ENCODE peak calls at places on chromosomes 5 and 9, in ten cellular contexts. E is hepatic stellate cell; U is frontal cortex; A is activated CD4-positive, CD25-positive, alpha-beta regulatory T cell treated with anti-CD3 and anti-CD28 coated beads, Interleukin-2, amount 50 U/mL, for 72 hours; M is left colon; S is neuronal stem cell; F is neural progenitor cell; P is EL; I is tibial artery; H is SK-N-SH. Q is an unnamed sample.

GRCh38 chr5:115069087-115069968 is 100.4 kb downstream of the TRIM36 start:
- DNase-seq in I (no peak), F (peak), U (peak), H (peak), P (peak), S (peak), A (no peak), E (peak), M (peak), Q (peak)

GRCh38 chr5:92560698-92561361 is 1020.2 kb downstream of the NR2F1-AS1 start:
- DNase-seq in S (no peak), A (no peak), M (no peak), P (peak), E (no peak), F (no peak), U (no peak), I (no peak), H (no peak), Q (no peak)

GRCh38 chr5:179841621-179842020 is 17.0 kb downstream of the MRNIP start:
- DNase-seq in H (no peak), F (no peak), P (no peak), I (no peak), M (no peak), E (no peak), S (no peak), U (no peak), A (no peak), Q (no peak)

GRCh38 chr5:80781356-80781755 is 126.6 kb upstream of the DHFR start:
- DNase-seq in P (peak), F (no peak), A (no peak), I (no peak), S (no peak), U (no peak), M (no peak), E (no peak), H (no peak), Q (peak)

GRCh38 chr5:125251703-125252102 is 505.3 kb upstream of the ZNF608 start:
- DNase-seq in I (no peak), M (no peak), S (no peak), A (no peak), F (no peak), U (no peak), H (no peak), E (no peak), P (no peak), Q (no peak)

GRCh38 chr5:84242286-84242685 is 142.4 kb downstream of the EDIL3 start:
- DNase-seq in S (no peak), I (no peak), A (no peak), F (no peak), E (peak), M (no peak), H (no peak), U (no peak), P (peak), Q (peak)

GRCh38 chr5:1720396-1721110 is 79.1 kb downstream of the MRPL36 start:
- DNase-seq in S (no peak), P (no peak), I (peak), M (no peak), F (no peak), E (no peak), U (no peak), H (no peak), A (no peak), Q (no peak)

GRCh38 chr9:16729656-16730055 is 140.8 kb downstream of the BNC2 start:
- DNase-seq in I (no peak), E (no peak), A (no peak), H (no peak), M (no peak), S (no peak), P (no peak), U (no peak), F (peak), Q (no peak)

GRCh38 chr9:128249914-128250838 is 25.6 kb downstream of the GOLGA2 start:
- DNase-seq in H (peak), U (peak), M (peak), A (peak), S (peak), P (peak), F (peak), I (peak), E (peak), Q (no peak)

GRCh38 chr5:57366744-57367143 is 115.9 kb downstream of the ACTBL2 start:
- DNase-seq in F (no peak), H (no peak), E (no peak), M (no peak), U (no peak), I (no peak), S (no peak), A (no peak), P (peak), Q (no peak)

GRCh38 chr5:171736976-171737848 is 48.4 kb upstream of the SMIM23 start:
- DNase-seq in I (peak), E (no peak), H (no peak), S (no peak), U (no peak), A (no peak), M (no peak), F (no peak), P (no peak), Q (no peak)

GRCh38 chr5:162824360-162824759 is 613.0 kb upstream of the CCNG1 start:
- DNase-seq in I (no peak), A (no peak), M (no peak), H (no peak), U (no peak), S (no peak), F (no peak), E (no peak), P (no peak), Q (no peak)

GRCh38 chr5:138330813-138331448 is 673 bp downstream of the CDC25C start:
- DNase-seq in S (no peak), F (no peak), I (no peak), A (no peak), H (no peak), E (no peak), U (no peak), M (no peak), P (peak), Q (no peak)

GRCh38 chr9:136021171-136021890 is 60.2 kb upstream of the UBAC1 start:
- DNase-seq in U (no peak), E (no peak), F (no peak), M (no peak), A (no peak), P (no peak), S (no peak), I (no peak), H (no peak), Q (no peak)

GRCh38 chr9:132049323-132049882 is 30.3 kb downstream of the MED27 start:
- DNase-seq in E (no peak), F (no peak), S (no peak), I (no peak), A (no peak), P (no peak), H (no peak), U (no peak), M (no peak), Q (no peak)

GRCh38 chr5:119439140-119439625 is 13.1 kb upstream of the HSD17B4 start:
- DNase-seq in E (no peak), F (no peak), S (no peak), M (peak), U (no peak), A (no peak), H (no peak), P (no peak), I (no peak), Q (no peak)

GRCh38 chr5:138824924-138825863 is 49.9 kb downstream of the LRRTM2 start:
- DNase-seq in P (peak), F (peak), H (peak), S (no peak), I (no peak), E (peak), M (no peak), A (no peak), U (peak), Q (peak)

GRCh38 chr5:98975223-98975622 is 46.4 kb upstream of the CHD1 start:
- DNase-seq in U (no peak), M (no peak), E (no peak), P (no peak), I (no peak), A (no peak), F (no peak), S (no peak), H (no peak), Q (no peak)

GRCh38 chr5:135398855-135399837 is at the start of gene MACROH2A1:
- DNase-seq in A (peak), I (peak), M (peak), E (peak), H (peak), S (peak), P (peak), F (peak), U (peak), Q (peak)

GRCh38 chr5:170293273-170293672 is 4.3 kb downstream of the LCP2 start:
- DNase-seq in P (no peak), S (no peak), E (no peak), H (no peak), A (peak), M (peak), F (no peak), I (peak), U (no peak), Q (no peak)

GRCh38 chr9:7081065-7081600 is 323.4 kb downstream of the KDM4C start:
- DNase-seq in U (no peak), E (no peak), F (no peak), H (no peak), A (no peak), S (no peak), M (no peak), I (no peak), P (no peak), Q (no peak)

GRCh38 chr5:102911973-102912372 is 156.9 kb downstream of the PAM start:
- DNase-seq in E (peak), A (no peak), S (no peak), U (no peak), M (no peak), P (peak), I (no peak), F (no peak), H (no peak), Q (peak)

GRCh38 chr9:127915801-127916664 is 808 bp downstream of the ST6GALNAC4 start:
- DNase-seq in H (no peak), E (no peak), F (no peak), S (no peak), M (no peak), A (no peak), U (no peak), P (no peak), I (peak), Q (no peak)

GRCh38 chr5:135189024-135189423 is 155.0 kb upstream of the PITX1 start:
- DNase-seq in M (no peak), A (no peak), P (no peak), U (no peak), H (no peak), I (no peak), F (no peak), S (no peak), E (no peak), Q (no peak)

GRCh38 chr9:112945620-112946208 is 55.0 kb upstream of the SLC46A2 start:
- DNase-seq in I (no peak), H (peak), M (peak), E (no peak), U (no peak), F (peak), A (no peak), P (no peak), S (no peak), Q (no peak)

GRCh38 chr5:73263001-73263710 is 90.2 kb downstream of the TMEM174 start:
- DNase-seq in M (no peak), E (no peak), H (no peak), A (no peak), U (no peak), S (no peak), F (no peak), I (no peak), P (no peak), Q (no peak)

GRCh38 chr5:127941646-127942045 is 141.9 kb upstream of the SLC12A2 start:
- DNase-seq in P (peak), F (peak), U (peak), E (peak), A (no peak), M (peak), I (no peak), S (peak), H (no peak), Q (no peak)

GRCh38 chr9:98219364-98219716 is 26.9 kb upstream of the CORO2A start:
- DNase-seq in F (no peak), I (no peak), A (no peak), S (no peak), M (no peak), P (no peak), E (no peak), U (no peak), H (no peak), Q (no peak)

GRCh38 chr9:80968611-80969010 is 720.7 kb downstream of the TLE1 start:
- DNase-seq in I (no peak), S (no peak), F (no peak), U (no peak), M (no peak), H (no peak), A (no peak), E (peak), P (peak), Q (peak)

GRCh38 chr9:93041108-93041802 is 17.2 kb upstream of the SUSD3 start:
- DNase-seq in U (no peak), E (no peak), M (no peak), A (peak), F (no peak), I (no peak), S (no peak), H (no peak), P (no peak), Q (peak)

GRCh38 chr5:132962429-132962928 is 955 bp downstream of the AFF4 start:
- DNase-seq in M (peak), U (peak), A (no peak), E (peak), I (no peak), P (peak), H (peak), S (peak), F (peak), Q (peak)

GRCh38 chr5:181186902-181187499 is 18.0 kb downstream of the TRIM7 start:
- DNase-seq in I (no peak), P (no peak), F (no peak), H (no peak), S (no peak), A (no peak), U (no peak), E (no peak), M (no peak), Q (peak)

GRCh38 chr5:158976035-158976434 is 123.7 kb downstream of the EBF1 start:
- DNase-seq in P (peak), F (peak), S (no peak), M (no peak), U (no peak), E (peak), A (no peak), I (no peak), H (no peak), Q (peak)

GRCh38 chr5:1824109-1824821 is 23.1 kb downstream of the NDUFS6 start:
- DNase-seq in U (no peak), S (no peak), E (no peak), M (no peak), F (no peak), H (no peak), I (no peak), P (no peak), A (no peak), Q (no peak)

GRCh38 chr5:175247146-175247545 is 196.8 kb downstream of the DRD1 start:
- DNase-seq in A (no peak), M (no peak), H (no peak), P (peak), U (no peak), E (no peak), F (no peak), S (no peak), I (no peak), Q (no peak)

GRCh38 chr9:121709798-121710197 is 58.4 kb downstream of the DAB2IP start:
- DNase-seq in H (no peak), P (no peak), E (no peak), U (no peak), S (no peak), I (no peak), M (no peak), F (no peak), A (no peak), Q (no peak)

Q was measured in H4.